ENCODE peak calls at places on chromosomes 6 and 20, in seven cellular contexts. One of them, this sample, is unnamed.

GRCh38 chr6:6362051-6362450 is 41.6 kb upstream of the F13A1 start:
- DNase-seq in lower lobe of right lung: no peak
- DNase-seq in PC-9: no peak
- DNase-seq in thyroid gland: no peak
- DNase-seq in PC-3: no peak
- DNase-seq in SJSA1: no peak
- DNase-seq in breast epithelium: no peak
- DNase-seq in this sample: no peak

GRCh38 chr6:122620902-122621301 is 10.7 kb downstream of the PKIB start:
- DNase-seq in lower lobe of right lung: no peak
- DNase-seq in PC-9: peak; percentile 87
- DNase-seq in thyroid gland: no peak
- DNase-seq in PC-3: peak; percentile 75
- DNase-seq in SJSA1: no peak
- DNase-seq in breast epithelium: no peak
- DNase-seq in this sample: no peak

GRCh38 chr20:59678286-59678685 is 73.9 kb downstream of the PHACTR3 start:
- DNase-seq in lower lobe of right lung: no peak
- DNase-seq in PC-9: no peak
- DNase-seq in thyroid gland: no peak
- DNase-seq in PC-3: no peak
- DNase-seq in SJSA1: peak; percentile 19
- DNase-seq in breast epithelium: no peak
- DNase-seq in this sample: no peak

GRCh38 chr6:132811276-132811675 is 3.1 kb upstream of the RPS12 start:
- DNase-seq in lower lobe of right lung: no peak
- DNase-seq in PC-9: no peak
- DNase-seq in thyroid gland: no peak
- DNase-seq in PC-3: no peak
- DNase-seq in SJSA1: no peak
- DNase-seq in breast epithelium: no peak
- DNase-seq in this sample: no peak

GRCh38 chr6:48111143-48111506 is at the start of gene PTCHD4:
- DNase-seq in lower lobe of right lung: peak; percentile 44
- DNase-seq in PC-9: no peak
- DNase-seq in thyroid gland: peak; percentile 38
- DNase-seq in PC-3: peak; percentile 6
- DNase-seq in SJSA1: peak; percentile 47
- DNase-seq in breast epithelium: no peak
- DNase-seq in this sample: no peak

GRCh38 chr20:14264869-14265268 is 72.5 kb downstream of the FLRT3 start:
- DNase-seq in lower lobe of right lung: no peak
- DNase-seq in PC-9: no peak
- DNase-seq in thyroid gland: no peak
- DNase-seq in PC-3: peak; percentile 53
- DNase-seq in SJSA1: no peak
- DNase-seq in breast epithelium: no peak
- DNase-seq in this sample: no peak

GRCh38 chr20:61746147-61746646 is 319.5 kb downstream of the TAF4 start:
- DNase-seq in lower lobe of right lung: peak; percentile 24
- DNase-seq in PC-9: no peak
- DNase-seq in thyroid gland: no peak
- DNase-seq in PC-3: no peak
- DNase-seq in SJSA1: no peak
- DNase-seq in breast epithelium: no peak
- DNase-seq in this sample: no peak

GRCh38 chr6:28719275-28719940 is 193.7 kb downstream of the GPX5 start:
- DNase-seq in lower lobe of right lung: no peak
- DNase-seq in PC-9: no peak
- DNase-seq in thyroid gland: no peak
- DNase-seq in PC-3: peak; percentile 62
- DNase-seq in SJSA1: peak; percentile 50
- DNase-seq in breast epithelium: no peak
- DNase-seq in this sample: no peak

GRCh38 chr6:148528292-148528691 is 185.7 kb downstream of the SASH1 start:
- DNase-seq in lower lobe of right lung: no peak
- DNase-seq in PC-9: no peak
- DNase-seq in thyroid gland: no peak
- DNase-seq in PC-3: peak; percentile 4
- DNase-seq in SJSA1: no peak
- DNase-seq in breast epithelium: no peak
- DNase-seq in this sample: no peak

GRCh38 chr6:38149526-38149925 is 330.0 kb downstream of the ZFAND3 start:
- DNase-seq in lower lobe of right lung: no peak
- DNase-seq in PC-9: no peak
- DNase-seq in thyroid gland: no peak
- DNase-seq in PC-3: no peak
- DNase-seq in SJSA1: no peak
- DNase-seq in breast epithelium: no peak
- DNase-seq in this sample: no peak

GRCh38 chr6:16319813-16320532 is 81.6 kb downstream of the GMPR start:
- DNase-seq in lower lobe of right lung: no peak
- DNase-seq in PC-9: peak; percentile 68
- DNase-seq in thyroid gland: peak; percentile 42
- DNase-seq in PC-3: peak; percentile 83
- DNase-seq in SJSA1: peak; percentile 88
- DNase-seq in breast epithelium: no peak
- DNase-seq in this sample: peak; percentile 72

GRCh38 chr20:59164681-59165388 is 1.2 kb downstream of the ZNF831 start:
- DNase-seq in lower lobe of right lung: no peak
- DNase-seq in PC-9: no peak
- DNase-seq in thyroid gland: no peak
- DNase-seq in PC-3: no peak
- DNase-seq in SJSA1: no peak
- DNase-seq in breast epithelium: no peak
- DNase-seq in this sample: no peak

GRCh38 chr20:23419995-23420901 is 1.0 kb downstream of the NAPB start:
- DNase-seq in lower lobe of right lung: peak; percentile 78
- DNase-seq in PC-9: peak; percentile 53
- DNase-seq in thyroid gland: peak; percentile 74
- DNase-seq in PC-3: peak; percentile 61
- DNase-seq in SJSA1: no peak
- DNase-seq in breast epithelium: no peak
- DNase-seq in this sample: no peak

GRCh38 chr6:29676981-29677601 is 3.9 kb downstream of the ZFP57 start:
- DNase-seq in lower lobe of right lung: no peak
- DNase-seq in PC-9: peak; percentile 63
- DNase-seq in thyroid gland: no peak
- DNase-seq in PC-3: peak; percentile 73
- DNase-seq in SJSA1: no peak
- DNase-seq in breast epithelium: no peak
- DNase-seq in this sample: no peak

GRCh38 chr6:89944826-89945407 is 50.6 kb downstream of the GJA10 start:
- DNase-seq in lower lobe of right lung: no peak
- DNase-seq in PC-9: no peak
- DNase-seq in thyroid gland: no peak
- DNase-seq in PC-3: peak; percentile 26
- DNase-seq in SJSA1: no peak
- DNase-seq in breast epithelium: no peak
- DNase-seq in this sample: no peak

GRCh38 chr6:141326426-141326825 is 806.3 kb upstream of the GJE1 start:
- DNase-seq in lower lobe of right lung: no peak
- DNase-seq in PC-9: peak; percentile 95
- DNase-seq in thyroid gland: peak; percentile 2
- DNase-seq in PC-3: peak; percentile 95
- DNase-seq in SJSA1: peak; percentile 87
- DNase-seq in breast epithelium: no peak
- DNase-seq in this sample: peak; percentile 14

GRCh38 chr6:12386816-12387215 is 96.7 kb downstream of the EDN1 start:
- DNase-seq in lower lobe of right lung: no peak
- DNase-seq in PC-9: no peak
- DNase-seq in thyroid gland: no peak
- DNase-seq in PC-3: no peak
- DNase-seq in SJSA1: no peak
- DNase-seq in breast epithelium: no peak
- DNase-seq in this sample: no peak

GRCh38 chr6:112983741-112984221 is 636.7 kb downstream of the RFPL4B start:
- DNase-seq in lower lobe of right lung: no peak
- DNase-seq in PC-9: peak; percentile 82
- DNase-seq in thyroid gland: no peak
- DNase-seq in PC-3: peak; percentile 49
- DNase-seq in SJSA1: no peak
- DNase-seq in breast epithelium: no peak
- DNase-seq in this sample: no peak

GRCh38 chr6:132937466-132937906 is 123.1 kb downstream of the RPS12 start:
- DNase-seq in lower lobe of right lung: no peak
- DNase-seq in PC-9: no peak
- DNase-seq in thyroid gland: peak; percentile 67
- DNase-seq in PC-3: peak; percentile 83
- DNase-seq in SJSA1: no peak
- DNase-seq in breast epithelium: peak; percentile 57
- DNase-seq in this sample: no peak

GRCh38 chr6:163533443-163533842 is 118.9 kb downstream of the QKI start:
- DNase-seq in lower lobe of right lung: no peak
- DNase-seq in PC-9: peak; percentile 46
- DNase-seq in thyroid gland: no peak
- DNase-seq in PC-3: peak; percentile 54
- DNase-seq in SJSA1: no peak
- DNase-seq in breast epithelium: no peak
- DNase-seq in this sample: no peak

GRCh38 chr6:88538130-88538706 is 372.1 kb upstream of the CNR1 start:
- DNase-seq in lower lobe of right lung: no peak
- DNase-seq in PC-9: no peak
- DNase-seq in thyroid gland: no peak
- DNase-seq in PC-3: peak; percentile 6
- DNase-seq in SJSA1: no peak
- DNase-seq in breast epithelium: no peak
- DNase-seq in this sample: no peak

GRCh38 chr6:119215885-119216590 is 133.5 kb downstream of the MAN1A1 start:
- DNase-seq in lower lobe of right lung: no peak
- DNase-seq in PC-9: no peak
- DNase-seq in thyroid gland: peak; percentile 50
- DNase-seq in PC-3: no peak
- DNase-seq in SJSA1: no peak
- DNase-seq in breast epithelium: no peak
- DNase-seq in this sample: no peak

GRCh38 chr6:82015526-82015925 is 232.0 kb downstream of the IBTK start:
- DNase-seq in lower lobe of right lung: no peak
- DNase-seq in PC-9: no peak
- DNase-seq in thyroid gland: peak; percentile 38
- DNase-seq in PC-3: no peak
- DNase-seq in SJSA1: no peak
- DNase-seq in breast epithelium: no peak
- DNase-seq in this sample: no peak

GRCh38 chr6:82017316-82017715 is 230.2 kb downstream of the IBTK start:
- DNase-seq in lower lobe of right lung: no peak
- DNase-seq in PC-9: peak; percentile 73
- DNase-seq in thyroid gland: peak; percentile 31
- DNase-seq in PC-3: peak; percentile 72
- DNase-seq in SJSA1: peak; percentile 48
- DNase-seq in breast epithelium: no peak
- DNase-seq in this sample: peak; percentile 51

GRCh38 chr6:82013561-82014275 is 233.8 kb downstream of the IBTK start:
- DNase-seq in lower lobe of right lung: no peak
- DNase-seq in PC-9: no peak
- DNase-seq in thyroid gland: no peak
- DNase-seq in PC-3: peak; percentile 53
- DNase-seq in SJSA1: no peak
- DNase-seq in breast epithelium: no peak
- DNase-seq in this sample: no peak

GRCh38 chr6:82015043-82015442 is 232.5 kb downstream of the IBTK start:
- DNase-seq in lower lobe of right lung: no peak
- DNase-seq in PC-9: no peak
- DNase-seq in thyroid gland: no peak
- DNase-seq in PC-3: peak; percentile 61
- DNase-seq in SJSA1: no peak
- DNase-seq in breast epithelium: no peak
- DNase-seq in this sample: no peak

GRCh38 chr6:82017773-82018172 is 229.8 kb downstream of the IBTK start:
- DNase-seq in lower lobe of right lung: no peak
- DNase-seq in PC-9: no peak
- DNase-seq in thyroid gland: no peak
- DNase-seq in PC-3: no peak
- DNase-seq in SJSA1: no peak
- DNase-seq in breast epithelium: no peak
- DNase-seq in this sample: no peak
- H3K4me1 ChIP-seq in lower lobe of right lung: peaks cover 34% of the 10 kb centered on the region
- H3K4me1 ChIP-seq in PC-9: peaks cover 28% of the 10 kb centered on the region
- H3K4me1 ChIP-seq in thyroid gland: peaks cover 55% of the 10 kb centered on the region
- H3K4me1 ChIP-seq in PC-3: peaks cover 47% of the 10 kb centered on the region
- H3K4me1 ChIP-seq in SJSA1: peaks cover 49% of the 10 kb centered on the region
- H3K4me1 ChIP-seq in breast epithelium: no peaks in the 10 kb centered on the region
- H3K4me1 ChIP-seq in this sample: peaks cover 45% of the 10 kb centered on the region

DNA sequence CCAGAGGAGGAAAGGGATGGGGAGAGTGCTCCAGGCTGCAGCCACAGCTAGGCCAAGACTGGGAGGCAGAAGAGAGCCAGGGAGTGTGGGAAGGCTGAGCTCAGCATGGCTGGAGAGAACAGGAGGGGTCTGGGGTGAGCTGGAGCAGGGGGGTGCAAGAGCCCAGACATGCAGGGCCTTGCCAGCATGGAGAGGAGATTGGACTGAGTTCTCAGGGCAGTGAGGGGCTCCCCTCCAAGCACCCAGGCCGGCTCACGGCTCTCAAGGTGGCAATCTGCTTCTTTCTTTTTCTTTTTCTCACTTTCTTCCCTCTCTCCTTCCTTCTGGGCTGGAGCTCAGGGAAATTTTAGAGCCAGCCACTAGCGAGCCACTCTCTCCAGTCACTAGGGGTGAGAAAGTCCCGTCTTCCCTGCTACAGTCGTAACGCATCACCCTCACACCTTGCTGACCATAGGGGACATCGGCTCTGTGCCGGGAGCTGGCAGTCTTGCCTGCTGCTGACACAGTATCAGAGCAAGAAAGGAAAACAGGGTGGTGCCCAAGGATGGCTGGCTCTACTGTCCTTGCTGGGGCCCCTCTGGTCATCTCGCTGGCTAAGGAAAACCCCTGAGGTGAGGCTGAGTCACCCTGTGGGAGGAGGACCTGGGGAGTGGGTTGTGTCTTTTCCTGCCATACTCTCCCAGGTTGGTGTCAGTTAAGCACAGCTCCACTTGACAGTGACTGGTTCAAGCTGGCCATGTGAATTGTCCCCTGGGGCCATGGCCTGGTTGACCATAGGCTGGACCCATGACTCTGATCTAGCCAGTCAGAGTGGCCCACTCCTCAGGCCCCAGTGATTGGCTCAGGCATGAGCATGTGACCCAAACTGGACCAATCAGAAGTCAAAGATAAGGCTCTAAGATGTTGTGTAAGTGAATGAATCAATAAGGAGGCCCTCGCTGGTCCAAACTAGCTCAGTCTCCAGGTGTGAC is 135.1 kb upstream of the PMEPA1 start:
- DNase-seq in lower lobe of right lung: no peak
- DNase-seq in PC-9: no peak
- DNase-seq in thyroid gland: no peak
- DNase-seq in PC-3: peak; percentile 26
- DNase-seq in SJSA1: no peak
- DNase-seq in breast epithelium: no peak
- DNase-seq in this sample: no peak
- H3K4me1 ChIP-seq in lower lobe of right lung: no peaks in the 10 kb centered on the region
- H3K4me1 ChIP-seq in PC-9: no peaks in the 10 kb centered on the region
- H3K4me1 ChIP-seq in thyroid gland: no peaks in the 10 kb centered on the region
- H3K4me1 ChIP-seq in PC-3: peaks cover 7% of the 10 kb centered on the region
- H3K4me1 ChIP-seq in SJSA1: no peaks in the 10 kb centered on the region
- H3K4me1 ChIP-seq in breast epithelium: no peaks in the 10 kb centered on the region
- H3K4me1 ChIP-seq in this sample: no peaks in the 10 kb centered on the region

GRCh38 chr6:150549577-150550184 is 50.0 kb upstream of the PLEKHG1 start:
- DNase-seq in lower lobe of right lung: no peak
- DNase-seq in PC-9: peak; percentile 69
- DNase-seq in thyroid gland: no peak
- DNase-seq in PC-3: peak; percentile 78
- DNase-seq in SJSA1: no peak
- DNase-seq in breast epithelium: no peak
- DNase-seq in this sample: no peak
- H3K4me1 ChIP-seq in lower lobe of right lung: no peaks in the 10 kb centered on the region
- H3K4me1 ChIP-seq in PC-9: peaks cover 5% of the 10 kb centered on the region
- H3K4me1 ChIP-seq in thyroid gland: peaks cover 13% of the 10 kb centered on the region
- H3K4me1 ChIP-seq in PC-3: peaks cover 11% of the 10 kb centered on the region
- H3K4me1 ChIP-seq in SJSA1: no peaks in the 10 kb centered on the region
- H3K4me1 ChIP-seq in breast epithelium: no peaks in the 10 kb centered on the region
- H3K4me1 ChIP-seq in this sample: no peaks in the 10 kb centered on the region

GRCh38 chr20:20207291-20207690 is 155.0 kb downstream of the CFAP61 start:
- DNase-seq in lower lobe of right lung: no peak
- DNase-seq in PC-9: no peak
- DNase-seq in thyroid gland: no peak
- DNase-seq in PC-3: no peak
- DNase-seq in SJSA1: no peak
- DNase-seq in breast epithelium: no peak
- DNase-seq in this sample: no peak
- H3K4me1 ChIP-seq in lower lobe of right lung: no peaks in the 10 kb centered on the region
- H3K4me1 ChIP-seq in PC-9: no peaks in the 10 kb centered on the region
- H3K4me1 ChIP-seq in thyroid gland: no peaks in the 10 kb centered on the region
- H3K4me1 ChIP-seq in PC-3: peaks cover 3% of the 10 kb centered on the region
- H3K4me1 ChIP-seq in SJSA1: no peaks in the 10 kb centered on the region
- H3K4me1 ChIP-seq in breast epithelium: no peaks in the 10 kb centered on the region
- H3K4me1 ChIP-seq in this sample: no peaks in the 10 kb centered on the region